ENCODE peak calls at places on chromosomes 2 and 18, in six cellular contexts. One of them, this sample, is unnamed. For H3K27me3, the result is how much of the 10 kb centered on the place peaks cover.

GRCh38 chr2:72579595-72580180 is 246.1 kb downstream of the EXOC6B start:
- DNase-seq in right cardiac atrium: no peak
- DNase-seq in GM23248: peak
- DNase-seq in right lobe of liver: no peak
- DNase-seq in mammary epithelial cell: peak
- DNase-seq in left ventricle myocardium inferior: no peak
- DNase-seq in this sample: no peak

GRCh38 chr18:36321636-36322407 is 24.3 kb downstream of the FHOD3 start:
- DNase-seq in right cardiac atrium: no peak
- DNase-seq in GM23248: peak
- DNase-seq in right lobe of liver: no peak
- DNase-seq in mammary epithelial cell: peak
- DNase-seq in left ventricle myocardium inferior: no peak
- DNase-seq in this sample: no peak

GRCh38 chr2:220090050-220090449 is 462.6 kb downstream of the SLC4A3 start:
- DNase-seq in right cardiac atrium: no peak
- DNase-seq in GM23248: peak
- DNase-seq in right lobe of liver: no peak
- DNase-seq in mammary epithelial cell: peak
- DNase-seq in left ventricle myocardium inferior: no peak
- DNase-seq in this sample: no peak

GRCh38 chr2:38224821-38225450 is 149.0 kb upstream of the CYP1B1 start:
- DNase-seq in right cardiac atrium: no peak
- DNase-seq in GM23248: no peak
- DNase-seq in right lobe of liver: no peak
- DNase-seq in mammary epithelial cell: no peak
- DNase-seq in left ventricle myocardium inferior: no peak
- DNase-seq in this sample: no peak

GRCh38 chr18:40249390-40250080 is 1705.5 kb upstream of the PIK3C3 start:
- DNase-seq in right cardiac atrium: no peak
- DNase-seq in GM23248: no peak
- DNase-seq in right lobe of liver: no peak
- DNase-seq in mammary epithelial cell: peak
- DNase-seq in left ventricle myocardium inferior: no peak
- DNase-seq in this sample: no peak

GRCh38 chr18:55779711-55780590 is 192.0 kb upstream of the TCF4 start:
- DNase-seq in right cardiac atrium: peak
- DNase-seq in GM23248: peak
- DNase-seq in right lobe of liver: no peak
- DNase-seq in mammary epithelial cell: no peak
- DNase-seq in left ventricle myocardium inferior: peak
- DNase-seq in this sample: peak

GRCh38 chr2:190582761-190583506 is 48.4 kb upstream of the NEMP2 start:
- DNase-seq in right cardiac atrium: no peak
- DNase-seq in GM23248: no peak
- DNase-seq in right lobe of liver: no peak
- DNase-seq in mammary epithelial cell: no peak
- DNase-seq in left ventricle myocardium inferior: no peak
- DNase-seq in this sample: no peak

GRCh38 chr2:238974061-238974460 is 126.2 kb downstream of the TWIST2 start:
- DNase-seq in right cardiac atrium: no peak
- DNase-seq in GM23248: peak
- DNase-seq in right lobe of liver: no peak
- DNase-seq in mammary epithelial cell: peak
- DNase-seq in left ventricle myocardium inferior: no peak
- DNase-seq in this sample: no peak

GRCh38 chr2:164538250-164538866 is 82.9 kb downstream of the GRB14 start:
- DNase-seq in right cardiac atrium: no peak
- DNase-seq in GM23248: peak
- DNase-seq in right lobe of liver: no peak
- DNase-seq in mammary epithelial cell: peak
- DNase-seq in left ventricle myocardium inferior: no peak
- DNase-seq in this sample: no peak

DNA sequence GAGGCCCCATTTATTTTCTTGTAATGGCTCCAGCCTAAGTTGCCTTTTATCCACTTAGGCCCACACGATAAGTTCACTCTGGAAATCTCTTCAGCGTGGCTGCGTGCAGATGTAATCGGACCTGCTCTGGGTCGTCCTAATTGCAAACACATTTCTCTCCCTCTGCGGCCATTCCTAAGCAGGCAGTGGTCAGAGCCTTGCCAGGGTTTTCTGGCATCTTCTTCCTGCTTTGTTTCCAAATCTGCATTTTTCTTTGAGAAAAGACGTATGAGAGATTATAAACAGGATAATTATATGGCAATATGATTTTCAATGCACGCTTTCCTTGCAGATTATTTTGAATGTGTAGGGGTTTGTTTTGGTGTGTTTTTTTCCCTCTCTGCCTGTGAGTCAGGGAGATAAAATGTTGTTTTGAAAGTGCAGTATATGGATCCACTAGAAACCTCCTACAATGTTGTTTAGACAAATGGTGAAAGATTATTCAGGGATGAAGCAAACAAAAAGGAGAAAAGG is 239.4 kb upstream of the TANK start:
- DNase-seq in right cardiac atrium: peak
- DNase-seq in GM23248: peak
- DNase-seq in right lobe of liver: no peak
- DNase-seq in mammary epithelial cell: peak
- DNase-seq in left ventricle myocardium inferior: peak
- DNase-seq in this sample: no peak
- H3K4me3 ChIP-seq in right cardiac atrium: no peak
- H3K4me3 ChIP-seq in GM23248: peak
- H3K4me3 ChIP-seq in right lobe of liver: no peak
- H3K4me3 ChIP-seq in mammary epithelial cell: no peak
- H3K4me3 ChIP-seq in left ventricle myocardium inferior: no peak
- H3K4me3 ChIP-seq in this sample: no peak

DNA sequence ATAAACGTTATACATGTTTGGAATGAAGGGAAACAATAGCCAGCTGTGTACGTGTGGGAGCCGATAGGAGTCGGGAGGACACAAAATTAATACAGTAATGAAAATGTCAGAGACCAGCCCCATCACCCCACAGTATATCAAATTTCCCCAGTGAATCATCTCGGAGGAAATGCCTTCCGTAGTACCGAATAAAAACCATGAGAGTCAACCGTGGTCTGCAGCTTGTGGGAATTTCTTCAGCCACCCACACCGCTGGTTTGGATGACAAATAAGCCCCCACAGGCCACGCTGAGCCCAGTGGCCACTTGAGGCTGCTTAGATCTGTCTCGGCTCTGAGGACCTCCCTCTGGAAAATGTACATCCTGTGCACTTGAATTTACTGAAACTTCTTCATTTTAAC is 133.7 kb downstream of the COL6A3 start:
- DNase-seq in right cardiac atrium: no peak
- DNase-seq in GM23248: peak
- DNase-seq in right lobe of liver: no peak
- DNase-seq in mammary epithelial cell: no peak
- DNase-seq in left ventricle myocardium inferior: no peak
- DNase-seq in this sample: no peak
- H3K27ac ChIP-seq in right cardiac atrium: peak
- H3K27ac ChIP-seq in GM23248: peak
- H3K27ac ChIP-seq in right lobe of liver: no peak
- H3K27ac ChIP-seq in mammary epithelial cell: no peak
- H3K27ac ChIP-seq in left ventricle myocardium inferior: peak
- H3K27ac ChIP-seq in this sample: peak

GRCh38 chr2:131425191-131426021 is 50.5 kb upstream of the TUBA3D start:
- DNase-seq in right cardiac atrium: no peak
- DNase-seq in GM23248: no peak
- DNase-seq in right lobe of liver: no peak
- DNase-seq in mammary epithelial cell: no peak
- DNase-seq in left ventricle myocardium inferior: no peak
- DNase-seq in this sample: no peak
- H3K27me3 ChIP-seq in right cardiac atrium: under half
- H3K27me3 ChIP-seq in GM23248: under half
- H3K27me3 ChIP-seq in right lobe of liver: under half
- H3K27me3 ChIP-seq in mammary epithelial cell: under half
- H3K27me3 ChIP-seq in left ventricle myocardium inferior: half or more
- H3K27me3 ChIP-seq in this sample: half or more

DNA sequence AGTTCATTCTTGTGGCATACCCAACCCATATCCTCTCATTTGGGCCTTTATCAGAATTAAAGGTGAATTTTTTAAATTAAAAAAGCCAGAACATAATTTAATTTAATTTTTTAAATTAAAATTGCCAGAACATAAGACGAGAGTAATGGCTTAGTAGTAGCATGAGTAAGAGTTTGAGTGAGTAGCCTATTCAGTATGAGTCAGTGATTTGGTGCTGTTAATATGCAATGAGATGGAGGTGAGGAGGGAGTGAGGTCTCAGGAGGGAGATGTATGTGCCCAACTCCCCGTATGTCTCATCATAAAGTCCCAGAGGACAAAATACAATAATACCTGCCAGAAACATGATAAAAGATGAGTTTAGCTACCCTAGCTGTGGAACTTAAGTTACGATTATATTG is 115.3 kb upstream of the THOC1 start:
- DNase-seq in right cardiac atrium: no peak
- DNase-seq in GM23248: peak
- DNase-seq in right lobe of liver: no peak
- DNase-seq in mammary epithelial cell: no peak
- DNase-seq in left ventricle myocardium inferior: no peak
- DNase-seq in this sample: no peak
- H3K4me3 ChIP-seq in right cardiac atrium: no peak
- H3K4me3 ChIP-seq in GM23248: no peak
- H3K4me3 ChIP-seq in right lobe of liver: no peak
- H3K4me3 ChIP-seq in mammary epithelial cell: no peak
- H3K4me3 ChIP-seq in left ventricle myocardium inferior: no peak
- H3K4me3 ChIP-seq in this sample: no peak

DNA sequence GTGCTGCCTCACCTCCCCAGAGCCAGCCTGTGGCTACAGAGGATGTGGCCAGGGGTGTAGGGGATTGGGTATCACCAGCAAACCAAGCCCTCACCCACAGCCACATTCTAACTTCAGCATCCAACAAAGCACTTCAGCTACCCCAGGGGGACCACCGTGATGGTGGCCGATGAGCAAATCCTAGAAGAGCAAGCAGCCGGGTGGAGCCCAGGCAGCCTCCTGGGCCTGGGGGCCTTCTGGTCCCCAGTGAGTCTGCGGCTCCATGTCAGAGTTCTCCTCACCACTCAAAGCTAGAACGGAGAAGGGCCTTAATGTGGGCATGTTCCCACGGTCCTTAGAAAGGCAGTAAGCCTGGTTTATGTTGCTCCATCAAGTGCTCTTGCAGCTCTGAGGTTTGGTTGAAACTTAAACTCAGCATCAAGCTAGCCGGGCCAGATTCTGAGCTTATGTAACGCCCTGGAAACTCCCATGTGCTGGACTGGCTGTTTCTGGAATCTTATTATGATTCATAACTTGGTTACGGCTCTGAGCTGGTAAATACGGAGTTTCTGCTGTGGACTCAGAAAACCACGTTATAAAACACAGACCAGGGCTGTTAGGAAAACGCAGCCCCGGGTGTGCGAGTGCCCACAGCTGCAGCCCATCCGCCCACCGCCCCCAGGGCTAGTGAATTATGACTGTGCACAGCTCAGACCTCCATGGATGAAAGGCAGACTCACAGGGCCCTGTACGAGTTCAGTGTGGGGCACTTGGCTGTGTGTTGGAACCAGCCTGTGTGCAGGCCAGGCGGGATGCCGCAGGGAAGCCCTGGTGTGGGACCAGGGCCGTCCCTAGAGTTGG is 99.8 kb downstream of the SEPTIN10 start:
- DNase-seq in right cardiac atrium: peak
- DNase-seq in GM23248: peak
- DNase-seq in right lobe of liver: no peak
- DNase-seq in mammary epithelial cell: peak
- DNase-seq in left ventricle myocardium inferior: no peak
- DNase-seq in this sample: no peak
- H3K27ac ChIP-seq in right cardiac atrium: peak
- H3K27ac ChIP-seq in GM23248: peak
- H3K27ac ChIP-seq in right lobe of liver: no peak
- H3K27ac ChIP-seq in mammary epithelial cell: peak
- H3K27ac ChIP-seq in left ventricle myocardium inferior: peak
- H3K27ac ChIP-seq in this sample: peak